ENCODE peak calls at places on chromosomes 1 and 21, in five cellular contexts. One of them, this sample, is unnamed.

GRCh38 chr1:168085401-168085872 is 51.3 kb downstream of the GPR161 start:
- DNase-seq in sigmoid colon: peak
- DNase-seq in HCT116: no peak
- DNase-seq in breast epithelium: no peak
- DNase-seq in SK-N-SH: no peak
- DNase-seq in this sample: no peak

GRCh38 chr1:14372526-14372925 is 226.0 kb upstream of the KAZN start:
- DNase-seq in breast epithelium: no peak
- DNase-seq in SK-N-SH: no peak
- DNase-seq in sigmoid colon: no peak
- DNase-seq in HCT116: no peak
- DNase-seq in this sample: no peak

GRCh38 chr1:84298688-84299535 is 2.6 kb upstream of the SAMD13 start:
- DNase-seq in SK-N-SH: peak
- DNase-seq in HCT116: no peak
- DNase-seq in sigmoid colon: peak
- DNase-seq in breast epithelium: peak
- DNase-seq in this sample: peak

GRCh38 chr1:228015276-228016180 is 8.7 kb downstream of the WNT3A start:
- DNase-seq in SK-N-SH: no peak
- DNase-seq in sigmoid colon: no peak
- DNase-seq in breast epithelium: peak
- DNase-seq in HCT116: no peak
- DNase-seq in this sample: no peak

GRCh38 chr1:200740291-200741212 is 1.9 kb downstream of the CAMSAP2 start:
- DNase-seq in sigmoid colon: no peak
- DNase-seq in HCT116: no peak
- DNase-seq in breast epithelium: no peak
- DNase-seq in SK-N-SH: no peak
- DNase-seq in this sample: no peak

GRCh38 chr1:36818771-36819170 is 215.5 kb downstream of the GRIK3 start:
- DNase-seq in breast epithelium: no peak
- DNase-seq in HCT116: no peak
- DNase-seq in SK-N-SH: peak
- DNase-seq in sigmoid colon: no peak
- DNase-seq in this sample: no peak

GRCh38 chr1:32240140-32240951 is 6.7 kb upstream of the FAM167B start:
- DNase-seq in SK-N-SH: peak
- DNase-seq in HCT116: peak
- DNase-seq in sigmoid colon: peak
- DNase-seq in breast epithelium: peak
- DNase-seq in this sample: no peak

GRCh38 chr1:178362784-178363183 is 134.0 kb downstream of the CLEC20A start:
- DNase-seq in HCT116: no peak
- DNase-seq in sigmoid colon: no peak
- DNase-seq in breast epithelium: no peak
- DNase-seq in SK-N-SH: no peak
- DNase-seq in this sample: no peak

GRCh38 chr1:116516631-116517030 is 54.2 kb downstream of the CD58 start:
- DNase-seq in HCT116: no peak
- DNase-seq in breast epithelium: no peak
- DNase-seq in sigmoid colon: no peak
- DNase-seq in SK-N-SH: no peak
- DNase-seq in this sample: no peak

GRCh38 chr1:152029144-152029936 is 7.5 kb downstream of the S100A11 start:
- DNase-seq in breast epithelium: no peak
- DNase-seq in SK-N-SH: no peak
- DNase-seq in sigmoid colon: no peak
- DNase-seq in HCT116: no peak
- DNase-seq in this sample: no peak

GRCh38 chr1:3162483-3162882 is 93.5 kb downstream of the PRDM16 start:
- DNase-seq in sigmoid colon: no peak
- DNase-seq in HCT116: no peak
- DNase-seq in breast epithelium: no peak
- DNase-seq in SK-N-SH: no peak
- DNase-seq in this sample: no peak

GRCh38 chr1:235624751-235625192 is 24.8 kb downstream of the GNG4 start:
- DNase-seq in SK-N-SH: no peak
- DNase-seq in sigmoid colon: no peak
- DNase-seq in breast epithelium: no peak
- DNase-seq in HCT116: no peak
- DNase-seq in this sample: no peak

GRCh38 chr1:168629466-168629865 is 53.1 kb downstream of the XCL1 start:
- DNase-seq in HCT116: no peak
- DNase-seq in breast epithelium: no peak
- DNase-seq in SK-N-SH: no peak
- DNase-seq in sigmoid colon: no peak
- DNase-seq in this sample: no peak

GRCh38 chr1:100606438-100606837 is 68.5 kb downstream of the GPR88 start:
- DNase-seq in sigmoid colon: no peak
- DNase-seq in HCT116: peak
- DNase-seq in breast epithelium: no peak
- DNase-seq in SK-N-SH: peak
- DNase-seq in this sample: no peak

GRCh38 chr1:11331874-11332546 is 59.0 kb downstream of the UBIAD1 start:
- DNase-seq in HCT116: no peak
- DNase-seq in SK-N-SH: no peak
- DNase-seq in breast epithelium: no peak
- DNase-seq in sigmoid colon: no peak
- DNase-seq in this sample: no peak

GRCh38 chr1:29973406-29973805 is 737.1 kb downstream of the PTPRU start:
- DNase-seq in sigmoid colon: no peak
- DNase-seq in SK-N-SH: no peak
- DNase-seq in breast epithelium: no peak
- DNase-seq in HCT116: no peak
- DNase-seq in this sample: no peak
- TF ChIP-seq POLR2AphosphoS5 in sigmoid colon: no peak
- TF ChIP-seq POLR2AphosphoS5 in SK-N-SH: no peak
- TF ChIP-seq POLR2AphosphoS5 in breast epithelium: no peak
- TF ChIP-seq POLR2AphosphoS5 in HCT116: no peak
- TF ChIP-seq POLR2AphosphoS5 in this sample: no peak

GRCh38 chr21:26837539-26837938 is 7.7 kb downstream of the ADAMTS1 start:
- DNase-seq in HCT116: no peak
- DNase-seq in sigmoid colon: no peak
- DNase-seq in SK-N-SH: no peak
- DNase-seq in breast epithelium: no peak
- DNase-seq in this sample: no peak

GRCh38 chr21:26835027-26835713 is 10.0 kb downstream of the ADAMTS1 start:
- DNase-seq in SK-N-SH: no peak
- DNase-seq in sigmoid colon: peak
- DNase-seq in HCT116: no peak
- DNase-seq in breast epithelium: no peak
- DNase-seq in this sample: no peak

GRCh38 chr21:26834181-26834945 is 10.8 kb downstream of the ADAMTS1 start:
- DNase-seq in sigmoid colon: no peak
- DNase-seq in breast epithelium: no peak
- DNase-seq in HCT116: no peak
- DNase-seq in SK-N-SH: no peak
- DNase-seq in this sample: no peak

GRCh38 chr21:26835714-26836265 is 9.4 kb downstream of the ADAMTS1 start:
- DNase-seq in breast epithelium: no peak
- DNase-seq in sigmoid colon: no peak
- DNase-seq in HCT116: no peak
- DNase-seq in SK-N-SH: no peak
- DNase-seq in this sample: no peak

GRCh38 chr21:26836546-26836945 is 8.7 kb downstream of the ADAMTS1 start:
- DNase-seq in breast epithelium: no peak
- DNase-seq in sigmoid colon: no peak
- DNase-seq in SK-N-SH: no peak
- DNase-seq in HCT116: no peak
- DNase-seq in this sample: no peak
- TF ChIP-seq POLR2AphosphoS5 in breast epithelium: no peak
- TF ChIP-seq POLR2AphosphoS5 in sigmoid colon: peak
- TF ChIP-seq POLR2AphosphoS5 in SK-N-SH: no peak
- TF ChIP-seq POLR2AphosphoS5 in HCT116: no peak
- TF ChIP-seq POLR2AphosphoS5 in this sample: no peak

GRCh38 chr1:8343464-8344001 is 25.6 kb downstream of the SLC45A1 start:
- DNase-seq in breast epithelium: peak
- DNase-seq in sigmoid colon: peak
- DNase-seq in HCT116: peak
- DNase-seq in SK-N-SH: no peak
- DNase-seq in this sample: no peak
- TF ChIP-seq POLR2AphosphoS5 in breast epithelium: peak
- TF ChIP-seq POLR2AphosphoS5 in sigmoid colon: peak
- TF ChIP-seq POLR2AphosphoS5 in HCT116: peak
- TF ChIP-seq POLR2AphosphoS5 in SK-N-SH: no peak
- TF ChIP-seq POLR2AphosphoS5 in this sample: no peak

GRCh38 chr1:234154320-234155251 is 218.7 kb upstream of the COA6 start:
- DNase-seq in sigmoid colon: no peak
- DNase-seq in breast epithelium: no peak
- DNase-seq in HCT116: peak
- DNase-seq in SK-N-SH: peak
- DNase-seq in this sample: peak

GRCh38 chr1:234148350-234148749 is 224.9 kb upstream of the COA6 start:
- DNase-seq in SK-N-SH: no peak
- DNase-seq in HCT116: no peak
- DNase-seq in sigmoid colon: no peak
- DNase-seq in breast epithelium: no peak
- DNase-seq in this sample: no peak

GRCh38 chr1:234149217-234149616 is 224.0 kb upstream of the COA6 start:
- DNase-seq in sigmoid colon: no peak
- DNase-seq in SK-N-SH: no peak
- DNase-seq in breast epithelium: no peak
- DNase-seq in HCT116: no peak
- DNase-seq in this sample: no peak

GRCh38 chr1:234148816-234149215 is 224.4 kb upstream of the COA6 start:
- DNase-seq in SK-N-SH: no peak
- DNase-seq in breast epithelium: no peak
- DNase-seq in sigmoid colon: no peak
- DNase-seq in HCT116: no peak
- DNase-seq in this sample: no peak

DNA sequence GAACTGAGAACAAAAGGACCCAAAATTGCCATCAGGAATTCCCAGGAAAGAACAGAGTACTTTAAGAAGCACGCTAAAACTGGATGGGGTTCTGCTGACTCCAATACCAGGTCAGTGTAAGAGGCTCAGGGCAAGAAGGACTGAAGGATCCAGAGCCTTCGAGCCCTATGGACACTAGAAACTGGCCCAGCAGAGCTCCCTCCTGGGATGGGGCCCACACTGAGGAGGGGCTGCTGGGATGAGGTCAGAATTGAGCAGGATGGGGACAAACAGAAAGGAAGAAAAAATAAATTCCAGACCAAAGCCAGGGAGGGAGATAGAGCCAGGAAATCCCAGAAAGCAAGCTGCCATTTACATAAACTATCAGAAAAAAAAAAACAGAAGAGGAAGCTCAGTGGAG is 222.4 kb upstream of the COA6 start:
- DNase-seq in SK-N-SH: no peak
- DNase-seq in breast epithelium: no peak
- DNase-seq in HCT116: no peak
- DNase-seq in sigmoid colon: no peak
- DNase-seq in this sample: no peak
- TF ChIP-seq POLR2AphosphoS5 in SK-N-SH: no peak
- TF ChIP-seq POLR2AphosphoS5 in breast epithelium: no peak
- TF ChIP-seq POLR2AphosphoS5 in HCT116: no peak
- TF ChIP-seq POLR2AphosphoS5 in sigmoid colon: no peak
- TF ChIP-seq POLR2AphosphoS5 in this sample: no peak

This sample was measured in GM12892.